ENCODE peak calls at places on chromosomes 16 and 17, in four cellular contexts. I is stimulated activated naive B cell treated with anti-CD40 and anti-IgM and Interleukin-4, amounts not matched to agents 10 μg/mL and 1 μg/mL and 100 μg/mL, for 72 hours; R is WTC11; E is lower lobe of right lung. M is an unnamed sample.

GRCh38 chr16:71387045-71387871 is 28.7 kb downstream of the CALB2 start:
- DNase-seq in I (no peak), E (no peak), R (no peak), M (no peak)

GRCh38 chr17:57636985-57637667 is 108.0 kb downstream of the CCDC182 start:
- DNase-seq in R (no peak), E (no peak), I (no peak), M (no peak)

GRCh38 chr17:1070411-1070810 is 73.5 kb downstream of the TIMM22 start:
- DNase-seq in E (peak), I (no peak), R (no peak), M (no peak)

GRCh38 chr17:29749045-29749825 is 126.5 kb upstream of the CORO6 start:
- DNase-seq in R (no peak), E (no peak), I (no peak), M (no peak)

GRCh38 chr17:82849076-82849945 is 9.5 kb upstream of the ZNF750 start:
- DNase-seq in E (no peak), R (no peak), I (no peak), M (no peak)

GRCh38 chr17:19709841-19710240 is 6.5 kb downstream of the SLC47A2 start:
- DNase-seq in I (no peak), R (no peak), E (no peak), M (no peak)

GRCh38 chr16:46928811-46929210 is 44.6 kb downstream of the GPT2 start:
- DNase-seq in R (no peak), I (no peak), E (no peak), M (no peak)

GRCh38 chr16:57935904-57936303 is 35.0 kb downstream of the CNGB1 start:
- DNase-seq in E (no peak), I (no peak), R (no peak), M (no peak)

GRCh38 chr17:34607917-34608316 is 28.5 kb downstream of the TMEM132E start:
- DNase-seq in I (no peak), R (peak), E (no peak), M (no peak)

GRCh38 chr16:46975165-46975564 is 1.7 kb upstream of the DNAJA2 start:
- DNase-seq in I (no peak), E (no peak), R (no peak), M (no peak)